ENCODE peak calls at places on chromosomes 6 and 20, in eight cellular contexts. G, Z, A, Q, S, N, V and H are unnamed samples.
A peak's percentile ranks its signal among the peaks of the same experiment; 100 is the strongest.

GRCh38 chr20:33612001-33612400 is 50.1 kb upstream of the C20orf144 start:
- DNase-seq in G (no peak), N (no peak), Z (no peak), S (no peak), A (no peak), Q (no peak), V (no peak), H (no peak)

GRCh38 chr6:28811873-28812272 is 111.9 kb downstream of the TRIM27 start:
- DNase-seq in G (no peak), V (no peak), A (peak; percentile 54), N (no peak), Q (no peak), S (peak; percentile 27), Z (no peak), H (no peak)

GRCh38 chr6:5179917-5180316 is 80.8 kb downstream of the LYRM4 start:
- DNase-seq in N (no peak), G (no peak), Z (no peak), S (peak; percentile 32), A (peak; percentile 7), Q (no peak), V (no peak), H (no peak)

GRCh38 chr20:58361549-58361948 is 27.5 kb upstream of the VAPB start:
- DNase-seq in N (no peak), V (no peak), A (no peak), Q (no peak), G (no peak), Z (no peak), S (peak; percentile 51), H (no peak)

GRCh38 chr6:42393339-42393738 is 58.4 kb downstream of the TRERF1 start:
- DNase-seq in G (no peak), Z (no peak), A (no peak), N (no peak), Q (no peak), S (no peak), V (peak; percentile 23), H (no peak)

GRCh38 chr20:45878076-45878731 is 2.8 kb upstream of the ZSWIM1 start:
- DNase-seq in Q (no peak), V (no peak), Z (no peak), G (peak; percentile 65), N (no peak), S (no peak), A (no peak), H (no peak)

GRCh38 chr6:20789162-20789561 is 254.9 kb downstream of the CDKAL1 start:
- DNase-seq in N (no peak), G (no peak), V (no peak), Q (no peak), A (peak; percentile 22), S (peak; percentile 44), Z (no peak), H (no peak)

GRCh38 chr20:9442858-9443257 is 71.5 kb upstream of the LAMP5 start:
- DNase-seq in Q (no peak), V (peak; percentile 43), Z (no peak), G (no peak), S (peak; percentile 56), N (peak; percentile 67), A (peak; percentile 39), H (no peak)

GRCh38 chr20:25294459-25295385 is 46.8 kb downstream of the PYGB start:
- DNase-seq in Q (peak; percentile 66), G (peak; percentile 65), S (peak; percentile 52), Z (peak; percentile 35), A (peak; percentile 76), N (peak; percentile 71), V (peak; percentile 44), H (peak; percentile 58)

GRCh38 chr6:161694995-161695394 is 421.1 kb upstream of the AGPAT4 start:
- DNase-seq in S (no peak), N (no peak), A (peak; percentile 19), Z (peak; percentile 7), V (no peak), G (no peak), Q (no peak), H (no peak)

GRCh38 chr6:36920546-36920945 is 34.0 kb upstream of the PI16 start:
- DNase-seq in G (no peak), N (no peak), V (no peak), S (peak; percentile 54), A (no peak), Q (no peak), Z (no peak), H (no peak)

GRCh38 chr20:38426006-38426405 is 9.1 kb downstream of the SNHG17 start:
- DNase-seq in S (peak; percentile 95), G (no peak), V (no peak), Q (no peak), Z (no peak), N (peak; percentile 81), A (peak; percentile 37), H (no peak)

GRCh38 chr6:35737413-35738211 is 780 bp downstream of the ARMC12 start:
- DNase-seq in S (peak; percentile 87), N (no peak), Q (no peak), V (no peak), G (no peak), Z (peak; percentile 65), A (peak; percentile 78), H (no peak)

GRCh38 chr20:50508171-50508761 is 1.9 kb upstream of the PTPN1 start:
- DNase-seq in A (no peak), Z (no peak), G (no peak), S (no peak), V (no peak), Q (no peak), N (no peak), H (no peak)

GRCh38 chr6:149079911-149080501 is 237.5 kb upstream of the TAB2 start:
- DNase-seq in S (peak; percentile 73), Q (no peak), A (no peak), Z (no peak), V (no peak), N (peak; percentile 71), G (peak; percentile 79), H (no peak)

GRCh38 chr6:87808005-87808757 is 106.1 kb upstream of the AKIRIN2 start:
- DNase-seq in A (no peak), Q (no peak), N (no peak), S (peak; percentile 37), G (no peak), V (no peak), Z (no peak), H (no peak)

GRCh38 chr20:4925842-4926530 is 75.3 kb downstream of the SLC23A2 start:
- DNase-seq in N (peak; percentile 89), G (peak; percentile 72), S (peak; percentile 77), Q (no peak), V (peak; percentile 77), Z (no peak), A (peak; percentile 49), H (peak; percentile 80)

GRCh38 chr6:169398342-169399105 is 144.9 kb upstream of the THBS2 start:
- DNase-seq in G (no peak), Q (no peak), V (no peak), N (no peak), Z (no peak), A (no peak), S (no peak), H (no peak)

GRCh38 chr20:36311854-36312723 is 6.0 kb downstream of the DLGAP4 start:
- DNase-seq in N (peak; percentile 24), Q (no peak), Z (no peak), G (no peak), V (no peak), A (no peak), S (no peak), H (no peak)

DNA sequence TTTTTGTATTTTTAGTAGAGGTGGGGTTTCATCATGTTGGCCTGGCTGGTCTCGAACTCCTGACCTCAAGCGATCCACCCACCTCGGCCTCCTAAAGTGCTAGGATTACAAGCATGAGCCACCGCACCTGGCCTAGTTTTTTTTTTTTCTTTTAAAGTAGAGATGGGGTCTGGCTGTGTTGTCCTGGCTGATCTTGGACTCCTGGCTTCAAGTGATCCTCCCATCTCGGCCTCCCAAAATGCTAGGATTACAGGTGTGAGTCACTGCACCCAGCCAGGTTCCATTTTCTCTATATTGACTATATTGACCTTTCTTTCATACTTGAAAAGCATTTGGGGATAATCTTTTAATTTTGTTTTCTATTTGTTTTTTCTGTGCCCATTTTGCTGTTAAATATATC is 13.3 kb downstream of the PANK2 start:
- DNase-seq in G (no peak), V (no peak), S (no peak), N (peak; percentile 36), Z (no peak), Q (no peak), A (no peak), H (no peak)
- H3K4me1 ChIP-seq in G (peaks cover 61% of the 10 kb centered on the region), V (peaks cover 31% of the 10 kb centered on the region), S (peaks cover 19% of the 10 kb centered on the region), N (peaks cover 44% of the 10 kb centered on the region), Z (peaks cover 51% of the 10 kb centered on the region), Q (peaks cover 33% of the 10 kb centered on the region), A (peaks cover 61% of the 10 kb centered on the region), H (peaks cover 51% of the 10 kb centered on the region)

GRCh38 chr6:157764346-157765068 is 58.5 kb upstream of the SNX9 start:
- DNase-seq in N (peak; percentile 92), S (peak; percentile 100), G (peak; percentile 78), V (peak; percentile 78), Z (peak; percentile 91), A (peak; percentile 88), Q (peak; percentile 80), H (no peak)
- H3K4me3 ChIP-seq in N (no peak overlapping the region), S (no peak overlapping the region), G (no peak overlapping the region), V (no peak overlapping the region), Z (no peak overlapping the region), A (no peak overlapping the region), Q (peak overlapping the region; percentile 30), H (no peak overlapping the region)

GRCh38 chr6:12113190-12113578 is 101.1 kb downstream of the HIVEP1 start:
- DNase-seq in V (no peak), N (no peak), A (no peak), Z (no peak), S (peak; percentile 84), G (no peak), Q (no peak), H (no peak)

GRCh38 chr6:12112540-12113189 is 100.6 kb downstream of the HIVEP1 start:
- DNase-seq in G (peak; percentile 65), A (no peak), N (no peak), Q (no peak), S (no peak), V (no peak), Z (no peak), H (no peak)

GRCh38 chr6:12115001-12115400 is 102.9 kb downstream of the HIVEP1 start:
- DNase-seq in S (no peak), Q (no peak), Z (no peak), N (no peak), G (no peak), V (no peak), A (no peak), H (no peak)

GRCh38 chr6:12115492-12115891 is 103.4 kb downstream of the HIVEP1 start:
- DNase-seq in G (no peak), N (no peak), V (no peak), A (no peak), Q (no peak), S (no peak), Z (no peak), H (no peak)

GRCh38 chr6:12114055-12114503 is 102.0 kb downstream of the HIVEP1 start:
- DNase-seq in Q (no peak), S (no peak), A (no peak), V (no peak), G (no peak), N (no peak), Z (no peak), H (no peak)
- TF ChIP-seq POLR2A in Q (no peak), S (no peak), A (no peak), V (no peak), G (no peak), N (no peak), Z (no peak), H (no peak)

DNA sequence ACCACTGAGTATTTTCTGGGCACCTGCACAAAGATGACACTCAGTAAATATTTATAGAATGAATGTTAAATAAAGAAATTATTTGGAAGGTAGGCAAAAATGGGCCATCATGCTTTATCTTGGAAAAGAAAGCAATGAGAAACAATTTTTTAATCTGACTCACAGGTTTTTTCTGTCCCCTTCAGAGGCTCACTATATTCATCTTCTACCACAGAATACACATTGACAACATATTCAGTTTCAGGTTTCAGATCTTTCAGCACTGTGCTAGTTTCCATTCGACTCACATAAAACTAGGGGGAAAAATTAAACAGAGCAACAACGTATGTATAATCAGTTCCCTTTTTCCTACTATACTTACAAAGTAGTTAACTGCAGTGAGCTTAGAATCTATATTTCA is 58.3 kb downstream of the COL12A1 start:
- DNase-seq in G (no peak), Z (no peak), Q (no peak), A (no peak), S (peak; percentile 81), N (no peak), V (no peak), H (no peak)
- H3K4me1 ChIP-seq in G (peaks cover 12% of the 10 kb centered on the region), Z (no peaks in the 10 kb centered on the region), Q (no peaks in the 10 kb centered on the region), A (no peaks in the 10 kb centered on the region), S (peaks cover 14% of the 10 kb centered on the region), N (no peaks in the 10 kb centered on the region), V (no peaks in the 10 kb centered on the region), H (no peaks in the 10 kb centered on the region)